ENCODE peak calls at places on chromosomes 3 and 15, in nine cellular contexts. U is heart left ventricle; E is adrenal gland; R is amniotic stem cell; X is neural crest cell; Z is CD8-positive, alpha-beta T cell; C is cardiac fibroblast; H is retinal pigment epithelial cell; Y is NCI-H1105. W is an unnamed sample.

GRCh38 chr3:65439641-65440040 is 599.1 kb downstream of the MAGI1 start:
- DNase-seq in X (peak; percentile 59), R (peak; percentile 8), H (no peak), E (peak; percentile 61), Z (no peak), C (peak; percentile 69), Y (peak; percentile 37), U (peak; percentile 69), W (no peak)

GRCh38 chr15:75348034-75348562 is 1.3 kb downstream of the NEIL1 start:
- DNase-seq in C (no peak), Z (no peak), E (no peak), U (peak; percentile 35), H (no peak), X (no peak), R (no peak), Y (no peak), W (no peak)

GRCh38 chr3:142240708-142241107 is 15.3 kb upstream of the GK5 start:
- DNase-seq in Z (no peak), Y (no peak), U (no peak), H (no peak), C (no peak), R (no peak), E (no peak), X (no peak), W (no peak)

GRCh38 chr15:85764649-85765277 is 30.0 kb downstream of the KLHL25 start:
- DNase-seq in Y (no peak), R (no peak), E (no peak), X (no peak), U (peak; percentile 65), Z (no peak), H (no peak), C (peak; percentile 74), W (no peak)

GRCh38 chr15:82021021-82021420 is 24.8 kb downstream of the MEX3B start:
- DNase-seq in Y (no peak), Z (no peak), E (no peak), R (no peak), U (no peak), X (no peak), H (no peak), C (no peak), W (no peak)

GRCh38 chr3:167851171-167851570 is 115.7 kb downstream of the SERPINI1 start:
- DNase-seq in Y (no peak), X (no peak), Z (no peak), H (no peak), U (no peak), C (peak; percentile 64), E (no peak), R (no peak), W (no peak)

GRCh38 chr3:4825572-4826236 is 153.5 kb upstream of the BHLHE40 start:
- DNase-seq in U (peak; percentile 72), E (no peak), Z (peak; percentile 46), C (no peak), Y (no peak), H (no peak), R (no peak), X (no peak), W (no peak)

GRCh38 chr3:184236033-184236410 is 6.6 kb downstream of the VWA5B2 start:
- DNase-seq in R (no peak), E (no peak), H (no peak), C (no peak), X (no peak), Z (no peak), U (no peak), Y (no peak), W (no peak)

GRCh38 chr3:188169826-188170455 is 16.0 kb downstream of the LPP start:
- DNase-seq in Y (no peak), Z (no peak), X (no peak), H (no peak), C (peak; percentile 67), E (no peak), R (no peak), U (peak; percentile 75), W (no peak)

GRCh38 chr15:31974855-31975421 is 55.4 kb upstream of the CHRNA7 start:
- DNase-seq in H (no peak), U (no peak), C (peak; percentile 39), Z (no peak), X (peak; percentile 73), Y (peak; percentile 25), E (no peak), R (no peak), W (no peak)

GRCh38 chr3:64802460-64802859 is 114.7 kb upstream of the ADAMTS9 start:
- DNase-seq in E (no peak), X (no peak), U (no peak), Z (no peak), H (no peak), C (no peak), Y (no peak), R (no peak), W (no peak)

GRCh38 chr3:60325610-60326181 is 925.6 kb downstream of the FHIT start:
- DNase-seq in X (no peak), H (no peak), Z (no peak), U (no peak), Y (no peak), C (no peak), E (no peak), R (no peak), W (no peak)

GRCh38 chr15:88810449-88810848 is 7.2 kb downstream of the ACAN start:
- DNase-seq in H (no peak), C (peak; percentile 34), Y (no peak), U (no peak), E (no peak), X (no peak), Z (no peak), R (no peak), W (no peak)

GRCh38 chr3:134666885-134667284 is 16.1 kb upstream of the KY start:
- DNase-seq in R (no peak), X (no peak), H (no peak), Y (no peak), E (no peak), C (no peak), Z (no peak), U (no peak), W (no peak)

GRCh38 chr3:42847731-42848130 is 27.9 kb downstream of the CYP8B1 start:
- DNase-seq in U (no peak), H (no peak), X (no peak), C (no peak), Y (no peak), Z (no peak), E (no peak), R (no peak), W (no peak)

GRCh38 chr15:29014493-29014892 is 128.7 kb downstream of the APBA2 start:
- DNase-seq in X (no peak), H (no peak), Y (no peak), U (no peak), E (no peak), C (peak; percentile 13), R (no peak), Z (no peak), W (no peak)

GRCh38 chr3:123880998-123881561 is 3.1 kb downstream of the MYLK start:
- DNase-seq in Y (peak; percentile 63), C (peak; percentile 65), R (no peak), Z (no peak), E (peak; percentile 30), X (peak; percentile 22), U (no peak), H (peak; percentile 12), W (no peak)

W was measured in spleen.